ENCODE peak calls at places on chromosomes 11 and 22, in seven cellular contexts. V is CD4-positive, alpha-beta T cell; Q is caudate nucleus; K is endodermal cell; M is SHP77; P is AG09319; D is pulmonary artery endothelial cell. T is an unnamed sample.

GRCh38 chr22:28706845-28707244 is 27.2 kb upstream of the TTC28 start:
- DNase-seq in P (no peak), V (no peak), K (no peak), Q (no peak), M (no peak), D (no peak), T (no peak)

GRCh38 chr11:62928011-62928410 is 6.8 kb upstream of the CHRM1 start:
- DNase-seq in Q (no peak), K (peak), V (no peak), D (no peak), M (peak), P (no peak), T (no peak)

GRCh38 chr22:24875862-24876506 is 70.0 kb downstream of the SGSM1 start:
- DNase-seq in K (peak), P (no peak), Q (no peak), D (no peak), V (no peak), M (no peak), T (no peak)

GRCh38 chr11:19576054-19576453 is 136.6 kb upstream of the NAV2 start:
- DNase-seq in M (no peak), P (no peak), V (no peak), Q (no peak), D (no peak), K (no peak), T (no peak)

GRCh38 chr11:66264383-66264782 is 4.1 kb upstream of the RAB1B start:
- DNase-seq in V (no peak), K (no peak), Q (no peak), P (no peak), M (no peak), D (no peak), T (no peak)

GRCh38 chr11:76680517-76681425 is 10.2 kb upstream of the LRRC32 start:
- DNase-seq in M (peak), Q (no peak), P (peak), V (peak), D (peak), K (peak), T (peak)

GRCh38 chr11:111937859-111938258 is 716 bp downstream of the DIXDC1 start:
- DNase-seq in Q (no peak), D (no peak), M (no peak), V (no peak), K (no peak), P (no peak), T (no peak)

GRCh38 chr11:69050592-69051380 is 2.1 kb downstream of the TPCN2 start:
- DNase-seq in V (no peak), K (no peak), P (no peak), D (no peak), Q (no peak), M (no peak), T (no peak)

GRCh38 chr11:39209966-39210365 is 2249.5 kb downstream of the LRRC4C start:
- DNase-seq in K (no peak), P (no peak), D (no peak), M (no peak), V (no peak), Q (no peak), T (no peak)

GRCh38 chr11:8268530-8269461 is 5.1 kb upstream of the LMO1 start:
- DNase-seq in D (no peak), V (no peak), M (no peak), Q (no peak), P (no peak), K (peak), T (no peak)

GRCh38 chr11:103928040-103928555 is 108.3 kb upstream of the DDI1 start:
- DNase-seq in M (no peak), Q (no peak), K (no peak), V (no peak), P (no peak), D (no peak), T (no peak)

GRCh38 chr22:36102995-36103394 is 57.6 kb downstream of the APOL3 start:
- DNase-seq in V (no peak), M (no peak), D (no peak), P (no peak), Q (no peak), K (no peak), T (no peak)

GRCh38 chr22:43172191-43172590 is 14.7 kb downstream of the TTLL12 start:
- DNase-seq in P (no peak), Q (no peak), D (no peak), V (no peak), M (no peak), K (no peak), T (no peak)

GRCh38 chr11:112345166-112345565 is 84.5 kb upstream of the PLET1 start:
- DNase-seq in M (no peak), P (no peak), V (no peak), K (no peak), Q (no peak), D (no peak), T (no peak)

GRCh38 chr11:79047356-79047755 is 393.5 kb downstream of the TENM4 start:
- DNase-seq in M (no peak), P (no peak), D (no peak), Q (no peak), V (no peak), K (no peak), T (no peak)

GRCh38 chr11:106399075-106399500 is 321.6 kb downstream of the AASDHPPT start:
- DNase-seq in Q (no peak), V (no peak), K (no peak), M (no peak), D (no peak), P (peak), T (peak)

GRCh38 chr11:68999093-68999747 is 13.8 kb downstream of the MRGPRF start:
- DNase-seq in V (no peak), P (no peak), K (peak), Q (no peak), M (no peak), D (no peak), T (no peak)

GRCh38 chr11:1361882-1362281 is 27.9 kb upstream of the BRSK2 start:
- DNase-seq in V (no peak), K (no peak), P (no peak), Q (no peak), D (no peak), M (no peak), T (no peak)

GRCh38 chr11:134643519-134644042 is 231.5 kb upstream of the B3GAT1 start:
- DNase-seq in K (peak), M (no peak), D (no peak), P (no peak), V (no peak), Q (no peak), T (no peak)

GRCh38 chr11:26571861-26572654 is at the start of gene MUC15:
- DNase-seq in K (peak), V (no peak), D (no peak), M (no peak), Q (no peak), P (no peak), T (no peak)

GRCh38 chr11:64289011-64289564 is 2.0 kb upstream of the KCNK4 start:
- DNase-seq in P (no peak), Q (no peak), M (no peak), K (no peak), V (no peak), D (no peak), T (no peak)

T was measured in AG10803.